ENCODE peak calls at places on chromosomes 7 and 10, in six cellular contexts. B, T, X, Q, E and R are unnamed samples.

GRCh38 chr7:80611779-80612178 is 26.7 kb upstream of the CD36 start:
- DNase-seq in B (peak), T (no peak), X (peak), Q (no peak), E (no peak), R (no peak)

GRCh38 chr10:62990126-62990525 is 143.0 kb upstream of the NRBF2 start:
- DNase-seq in B (no peak), T (no peak), X (no peak), Q (no peak), E (no peak), R (no peak)

GRCh38 chr10:28849309-28849708 is 172.0 kb downstream of the BAMBI start:
- DNase-seq in B (no peak), T (peak), X (no peak), Q (no peak), E (no peak), R (no peak)

GRCh38 chr7:30164567-30164966 is 29.8 kb downstream of the MTURN start:
- DNase-seq in B (peak), T (peak), X (no peak), Q (no peak), E (no peak), R (no peak)

GRCh38 chr7:2956526-2957368 is 86.9 kb downstream of the CARD11 start:
- DNase-seq in B (peak), T (peak), X (no peak), Q (no peak), E (no peak), R (no peak)

GRCh38 chr7:2873146-2873545 is 29.0 kb upstream of the GNA12 start:
- DNase-seq in B (no peak), T (no peak), X (peak), Q (no peak), E (no peak), R (no peak)

GRCh38 chr7:52233248-52233647 is 802.2 kb upstream of the POM121L12 start:
- DNase-seq in B (no peak), T (no peak), X (no peak), Q (no peak), E (no peak), R (no peak)

GRCh38 chr10:102650655-102651454 is 6.6 kb downstream of the TRIM8 start:
- DNase-seq in B (no peak), T (no peak), X (no peak), Q (no peak), E (peak), R (no peak)

GRCh38 chr7:102434039-102434481 is 685 bp downstream of the ORAI2 start:
- DNase-seq in B (no peak), T (no peak), X (no peak), Q (no peak), E (peak), R (no peak)

GRCh38 chr7:36606442-36607205 is 117.7 kb downstream of the AOAH start:
- DNase-seq in B (no peak), T (no peak), X (no peak), Q (no peak), E (no peak), R (no peak)

GRCh38 chr7:25116621-25117020 is 8.4 kb downstream of the CYCS start:
- DNase-seq in B (no peak), T (no peak), X (no peak), Q (no peak), E (no peak), R (no peak)

GRCh38 chr7:25117226-25118047 is 7.6 kb downstream of the CYCS start:
- DNase-seq in B (no peak), T (no peak), X (no peak), Q (no peak), E (no peak), R (no peak)

GRCh38 chr7:25121599-25121998 is 3.5 kb downstream of the CYCS start:
- DNase-seq in B (no peak), T (no peak), X (no peak), Q (no peak), E (no peak), R (no peak)

GRCh38 chr7:25118048-25118753 is 6.9 kb downstream of the CYCS start:
- DNase-seq in B (no peak), T (no peak), X (no peak), Q (no peak), E (no peak), R (no peak)

DNA sequence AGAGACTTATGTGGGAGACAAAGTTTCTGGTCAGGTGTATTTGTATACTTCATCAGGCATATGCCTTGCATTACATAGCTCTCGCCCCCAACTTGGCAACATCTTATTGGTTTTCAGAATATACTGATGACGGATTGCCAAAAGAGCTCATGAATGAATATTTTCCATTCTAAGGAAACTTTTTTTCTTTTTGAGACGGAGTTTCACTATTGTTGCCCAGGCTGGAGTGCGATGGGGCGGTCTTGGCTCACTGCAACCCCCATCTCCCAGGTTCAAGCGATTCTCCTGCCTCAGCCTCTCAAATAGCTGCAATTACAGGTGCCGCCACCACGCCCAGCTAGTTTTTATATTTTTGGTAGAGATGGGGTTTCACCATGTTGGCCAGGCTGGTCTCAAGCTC is 6.0 kb downstream of the CYCS start:
- DNase-seq in B (no peak), T (no peak), X (no peak), Q (no peak), E (no peak), R (no peak)
- H3K27ac ChIP-seq in B (no peak), T (no peak), X (no peak), Q (no peak), E (peak), R (no peak)

DNA sequence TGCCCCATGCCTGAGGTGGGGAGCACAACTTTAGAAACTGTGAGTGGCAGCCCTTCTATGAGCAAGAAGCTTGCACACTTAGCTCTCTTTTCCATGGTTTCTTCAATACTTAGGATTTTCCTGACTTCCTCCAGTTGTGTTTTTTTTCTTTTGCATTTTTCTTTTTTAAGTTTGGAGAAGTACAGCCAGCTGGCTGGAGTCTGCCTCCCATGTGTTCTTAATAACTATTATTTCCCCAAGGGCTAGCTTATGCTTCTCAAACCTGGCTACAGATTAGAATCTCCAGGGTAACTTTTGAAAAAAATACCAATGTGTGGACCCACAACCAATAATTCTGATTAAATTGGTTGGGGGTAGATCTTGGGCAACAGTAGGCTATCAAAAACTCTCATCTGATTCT is 37.4 kb upstream of the MEOX2 start:
- DNase-seq in B (no peak), T (no peak), X (peak), Q (no peak), E (no peak), R (no peak)
- H3K27ac ChIP-seq in B (no peak), T (no peak), X (peak), Q (no peak), E (no peak), R (no peak)

DNA sequence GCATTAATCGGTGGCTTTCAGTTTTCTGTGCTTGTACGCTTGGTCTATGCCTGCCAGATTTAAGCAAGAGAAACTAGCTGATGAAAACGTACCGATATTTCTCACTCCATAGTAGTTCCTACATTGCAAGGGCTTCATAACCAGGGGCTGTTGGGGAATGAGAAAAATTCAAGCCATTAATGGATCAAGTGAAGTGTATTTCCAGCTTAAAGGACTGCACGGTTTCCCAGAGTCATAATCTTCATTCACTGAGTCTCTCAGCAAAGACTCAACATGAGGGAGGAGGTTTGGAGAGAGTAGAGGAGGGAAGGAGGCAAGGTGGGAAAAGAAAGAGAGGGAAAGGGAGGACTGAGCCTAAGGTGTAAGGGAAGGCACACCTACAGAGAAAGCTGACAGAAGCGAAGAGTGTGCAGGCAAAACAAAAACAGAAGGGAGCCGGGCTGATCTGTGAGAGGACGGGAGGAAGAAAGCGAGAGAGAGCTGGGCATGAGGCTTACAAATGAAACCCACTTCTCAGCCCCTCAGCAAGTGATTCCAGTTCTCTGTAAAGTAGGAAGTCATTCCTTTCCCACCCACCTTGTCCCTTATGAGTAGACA is 622 bp downstream of the GIMAP2 start:
- DNase-seq in B (no peak), T (no peak), X (no peak), Q (no peak), E (no peak), R (no peak)
- H3K27ac ChIP-seq in B (peak), T (no peak), X (peak), Q (peak), E (peak), R (peak)

GRCh38 chr10:110969183-110969582 is 49.8 kb downstream of the SHOC2 start:
- DNase-seq in B (no peak), T (no peak), X (no peak), Q (no peak), E (no peak), R (no peak)
- H3K27ac ChIP-seq in B (no peak), T (no peak), X (no peak), Q (no peak), E (no peak), R (no peak)

GRCh38 chr7:118054529-118054928 is 129.4 kb upstream of the LSM8 start:
- DNase-seq in B (no peak), T (no peak), X (no peak), Q (no peak), E (no peak), R (no peak)

GRCh38 chr7:118053353-118053752 is 130.6 kb upstream of the LSM8 start:
- DNase-seq in B (no peak), T (no peak), X (no peak), Q (no peak), E (no peak), R (no peak)

GRCh38 chr7:118057404-118057803 is 126.6 kb upstream of the LSM8 start:
- DNase-seq in B (peak), T (peak), X (no peak), Q (no peak), E (no peak), R (no peak)

DNA sequence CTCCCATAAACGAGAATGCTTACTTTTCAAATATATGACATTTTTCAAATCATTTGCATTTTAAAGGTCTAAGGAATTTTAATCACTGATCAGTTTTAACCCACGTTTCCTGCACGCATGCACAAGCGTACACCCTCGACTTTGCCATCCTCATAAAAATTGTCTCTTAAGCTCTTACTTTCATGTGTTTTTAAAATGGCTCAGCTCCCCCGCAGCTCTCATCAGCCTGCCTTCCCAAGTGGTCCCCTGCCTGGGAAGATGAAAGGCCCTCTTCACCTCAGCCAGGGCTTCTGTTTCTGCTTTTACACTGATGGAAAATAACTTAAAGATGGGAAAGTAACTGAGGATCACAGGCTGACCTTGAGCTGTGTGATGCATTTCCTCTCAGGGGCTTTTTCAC is 131.6 kb upstream of the LSM8 start:
- DNase-seq in B (no peak), T (no peak), X (no peak), Q (no peak), E (no peak), R (no peak)
- H3K27ac ChIP-seq in B (no peak), T (no peak), X (no peak), Q (no peak), E (no peak), R (no peak)

GRCh38 chr7:26567263-26567662 is 275.6 kb downstream of the SNX10 start:
- DNase-seq in B (no peak), T (no peak), X (no peak), Q (no peak), E (no peak), R (no peak)

GRCh38 chr7:26560857-26561256 is 269.2 kb downstream of the SNX10 start:
- DNase-seq in B (no peak), T (no peak), X (no peak), Q (no peak), E (no peak), R (no peak)

GRCh38 chr7:26562841-26563240 is 271.2 kb downstream of the SNX10 start:
- DNase-seq in B (no peak), T (no peak), X (no peak), Q (no peak), E (no peak), R (no peak)
- H3K27ac ChIP-seq in B (no peak), T (no peak), X (no peak), Q (no peak), E (no peak), R (no peak)

DNA sequence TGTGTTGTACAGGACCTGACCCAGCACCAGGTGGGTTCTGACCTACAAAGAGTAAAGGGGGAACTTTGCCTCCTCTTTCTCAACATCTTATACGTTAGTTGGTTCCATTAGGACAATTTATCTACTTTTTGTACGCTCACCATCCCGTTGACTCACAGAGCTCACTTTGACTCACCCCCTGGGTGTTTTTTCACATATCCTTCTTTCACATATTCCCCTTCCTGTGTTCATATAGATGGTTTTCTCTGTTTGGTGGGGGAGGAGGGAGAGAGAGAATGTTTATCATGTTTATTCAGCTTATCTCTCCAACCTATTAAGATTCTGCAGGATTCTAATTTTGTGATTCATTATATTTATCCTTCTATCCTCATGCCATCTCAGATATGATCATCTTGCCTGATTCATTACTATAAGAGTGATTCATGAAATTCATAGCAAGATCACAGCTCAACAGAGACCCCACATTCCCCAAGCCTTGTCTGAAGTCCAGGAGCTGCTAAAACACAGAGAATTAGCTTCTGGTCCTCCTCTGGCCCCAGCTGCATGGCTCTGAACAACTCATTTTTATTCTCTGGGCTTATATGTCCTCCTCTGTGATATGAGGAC is 37.2 kb downstream of the PRSS2 start:
- DNase-seq in B (no peak), T (no peak), X (no peak), Q (no peak), E (no peak), R (no peak)
- H3K27ac ChIP-seq in B (no peak), T (no peak), X (no peak), Q (no peak), E (peak), R (no peak)